ENCODE peak calls at places on chromosomes 2 and 18, in six cellular contexts. X, D, K, A, V and M are unnamed samples.

GRCh38 chr2:190646780-190647626 is 1.9 kb upstream of the NAB1 start:
- DNase-seq in X (no peak), D (no peak), K (no peak), A (no peak), V (no peak), M (no peak)

GRCh38 chr2:177724398-177725287 is 332.1 kb downstream of the AGPS start:
- DNase-seq in X (peak), D (peak), K (peak), A (no peak), V (peak), M (peak)

GRCh38 chr2:186697536-186697935 is 3.7 kb downstream of the FAM171B start:
- DNase-seq in X (no peak), D (no peak), K (no peak), A (no peak), V (no peak), M (no peak)

GRCh38 chr2:105307962-105308361 is 21.6 kb downstream of the TGFBRAP1 start:
- DNase-seq in X (no peak), D (no peak), K (no peak), A (no peak), V (no peak), M (no peak)

GRCh38 chr2:42216712-42217111 is 47.6 kb downstream of the EML4 start:
- DNase-seq in X (no peak), D (no peak), K (no peak), A (no peak), V (no peak), M (no peak)

GRCh38 chr2:69271831-69272257 is 115.2 kb downstream of the GFPT1 start:
- DNase-seq in X (no peak), D (no peak), K (no peak), A (no peak), V (no peak), M (no peak)

GRCh38 chr2:193824474-193824873 is 1629.7 kb upstream of the TMEFF2 start:
- DNase-seq in X (no peak), D (no peak), K (no peak), A (no peak), V (no peak), M (no peak)

GRCh38 chr2:241833101-241833937 is 24.3 kb downstream of the NEU4 start:
- DNase-seq in X (peak), D (no peak), K (no peak), A (no peak), V (no peak), M (no peak)

GRCh38 chr2:209472386-209472832 is 48.6 kb downstream of the MAP2 start:
- DNase-seq in X (no peak), D (no peak), K (no peak), A (no peak), V (no peak), M (no peak)

DNA sequence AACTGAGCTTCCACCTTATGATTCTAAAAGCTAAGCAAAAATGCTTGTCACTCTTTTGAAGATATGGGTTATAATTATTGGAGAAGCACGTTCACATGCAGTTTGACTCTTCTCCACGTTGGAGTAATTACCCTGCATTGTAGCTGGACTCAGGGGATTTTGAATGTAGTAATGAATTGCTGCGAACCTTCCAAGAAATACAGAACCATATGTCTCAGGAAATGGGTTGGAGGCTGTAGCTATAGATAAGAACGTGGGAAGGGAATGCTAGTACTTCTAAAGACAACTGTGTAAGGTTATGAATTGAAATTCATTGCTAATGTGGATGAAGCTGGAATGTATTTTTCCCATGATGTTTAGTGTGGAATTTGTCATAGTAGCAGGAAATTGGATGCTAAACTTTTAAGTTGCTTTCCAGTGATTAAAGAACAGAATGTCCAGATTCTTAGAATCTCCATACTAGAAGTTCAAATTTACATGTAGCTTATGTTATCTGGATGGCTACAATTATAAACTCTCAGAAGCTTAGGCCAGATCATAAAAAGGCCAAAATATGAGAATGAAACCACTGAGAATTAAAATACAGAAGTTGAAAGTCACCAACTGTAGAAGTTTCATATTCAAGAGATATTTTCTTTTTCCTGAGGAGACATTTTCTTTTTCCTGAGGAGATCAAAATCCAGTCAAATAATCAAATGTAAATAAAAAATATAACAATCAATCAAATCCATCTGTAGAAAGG is 27.3 kb upstream of the SPOPL start:
- DNase-seq in X (peak), D (no peak), K (no peak), A (no peak), V (no peak), M (no peak)
- TF ChIP-seq POLR2A in X (no peak), D (no peak), K (no peak), A (no peak), V (no peak), M (no peak)

GRCh38 chr18:45636110-45636509 is 20.8 kb downstream of the SLC14A2 start:
- DNase-seq in X (no peak), D (no peak), K (no peak), A (no peak), V (no peak), M (no peak)

GRCh38 chr18:45639424-45639823 is 24.1 kb downstream of the SLC14A2 start:
- DNase-seq in X (no peak), D (no peak), K (no peak), A (no peak), V (no peak), M (no peak)

GRCh38 chr18:45638544-45638943 is 23.3 kb downstream of the SLC14A2 start:
- DNase-seq in X (no peak), D (no peak), K (no peak), A (no peak), V (no peak), M (no peak)

GRCh38 chr18:45634454-45634853 is 19.2 kb downstream of the SLC14A2 start:
- DNase-seq in X (no peak), D (no peak), K (no peak), A (no peak), V (no peak), M (no peak)

GRCh38 chr18:45637546-45638327 is 22.5 kb downstream of the SLC14A2 start:
- DNase-seq in X (no peak), D (no peak), K (no peak), A (no peak), V (no peak), M (no peak)
- TF ChIP-seq TAF1 in X (no peak), D (no peak), K (no peak), A (no peak), V (no peak), M (no peak)

GRCh38 chr18:7945882-7946281 is 378.8 kb downstream of the PTPRM start:
- DNase-seq in X (no peak), D (no peak), K (peak), A (no peak), V (no peak), M (no peak)
- TF ChIP-seq POLR2AphosphoS5 in X (no peak), D (no peak), K (no peak), A (no peak), V (no peak), M (no peak)

GRCh38 chr2:135744761-135745314 is 3.2 kb downstream of the UBXN4 start:
- DNase-seq in X (peak), D (no peak), K (peak), A (no peak), V (no peak), M (peak)

GRCh38 chr2:135742307-135742838 is 718 bp downstream of the UBXN4 start:
- DNase-seq in X (peak), D (peak), K (peak), A (no peak), V (no peak), M (peak)

GRCh38 chr2:135741043-135741394 is 636 bp upstream of the UBXN4 start:
- DNase-seq in X (no peak), D (no peak), K (no peak), A (no peak), V (no peak), M (no peak)

GRCh38 chr2:135743860-135744259 is 2.2 kb downstream of the UBXN4 start:
- DNase-seq in X (no peak), D (no peak), K (peak), A (no peak), V (no peak), M (no peak)

DNA sequence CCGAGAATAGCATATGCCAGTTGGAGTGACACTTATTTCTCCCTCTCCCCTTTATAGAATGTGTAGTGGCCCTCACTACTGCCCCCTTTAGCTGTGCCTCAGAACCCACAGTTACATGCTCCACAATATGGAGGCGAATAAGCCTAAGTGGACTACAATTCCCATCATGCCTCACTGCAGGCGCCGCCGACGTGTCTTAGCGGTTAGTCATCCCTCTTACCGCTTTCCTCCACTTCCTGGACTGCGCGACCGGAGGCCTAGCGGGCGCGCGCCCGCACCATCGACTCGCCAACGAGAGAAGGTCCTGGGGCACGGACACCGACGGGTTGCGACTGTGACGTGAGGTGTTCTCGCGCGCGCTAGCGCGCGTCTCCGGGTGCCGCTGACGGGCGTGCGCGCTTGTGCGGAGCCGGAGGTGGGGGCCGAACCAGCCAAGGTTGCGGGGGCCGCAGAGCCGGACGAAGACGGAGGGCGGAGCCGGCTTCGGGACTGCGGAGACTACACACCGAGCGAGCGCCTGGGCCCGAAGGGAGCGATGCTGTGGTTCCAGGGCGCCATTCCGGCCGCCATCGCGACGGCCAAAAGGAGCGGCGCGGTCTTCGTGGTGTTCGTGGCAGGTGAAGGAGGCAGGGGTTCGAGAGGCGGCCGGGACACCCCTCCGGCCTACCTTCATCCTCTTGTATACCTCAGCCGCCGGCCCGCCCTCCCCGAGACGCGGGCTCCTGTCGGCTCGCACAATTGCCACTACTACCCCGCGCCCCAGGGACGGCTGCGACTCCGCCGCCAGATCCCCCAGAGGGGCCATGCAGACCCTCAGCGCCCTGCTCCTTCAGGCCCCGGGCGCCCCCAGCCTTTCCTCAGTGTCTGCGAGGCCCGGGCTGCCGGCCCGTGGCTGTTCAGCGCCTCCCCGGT is at the start of gene UBXN4:
- DNase-seq in X (peak), D (peak), K (peak), A (peak), V (peak), M (peak)
- TF ChIP-seq POLR2A in X (peak), D (peak), K (peak), A (peak), V (peak), M (peak)

GRCh38 chr18:9992300-9992987 is 78.6 kb downstream of the VAPA start:
- DNase-seq in X (no peak), D (no peak), K (no peak), A (no peak), V (no peak), M (no peak)
- TF ChIP-seq TAF1 in X (no peak), D (no peak), K (no peak), A (no peak), V (no peak), M (no peak)

DNA sequence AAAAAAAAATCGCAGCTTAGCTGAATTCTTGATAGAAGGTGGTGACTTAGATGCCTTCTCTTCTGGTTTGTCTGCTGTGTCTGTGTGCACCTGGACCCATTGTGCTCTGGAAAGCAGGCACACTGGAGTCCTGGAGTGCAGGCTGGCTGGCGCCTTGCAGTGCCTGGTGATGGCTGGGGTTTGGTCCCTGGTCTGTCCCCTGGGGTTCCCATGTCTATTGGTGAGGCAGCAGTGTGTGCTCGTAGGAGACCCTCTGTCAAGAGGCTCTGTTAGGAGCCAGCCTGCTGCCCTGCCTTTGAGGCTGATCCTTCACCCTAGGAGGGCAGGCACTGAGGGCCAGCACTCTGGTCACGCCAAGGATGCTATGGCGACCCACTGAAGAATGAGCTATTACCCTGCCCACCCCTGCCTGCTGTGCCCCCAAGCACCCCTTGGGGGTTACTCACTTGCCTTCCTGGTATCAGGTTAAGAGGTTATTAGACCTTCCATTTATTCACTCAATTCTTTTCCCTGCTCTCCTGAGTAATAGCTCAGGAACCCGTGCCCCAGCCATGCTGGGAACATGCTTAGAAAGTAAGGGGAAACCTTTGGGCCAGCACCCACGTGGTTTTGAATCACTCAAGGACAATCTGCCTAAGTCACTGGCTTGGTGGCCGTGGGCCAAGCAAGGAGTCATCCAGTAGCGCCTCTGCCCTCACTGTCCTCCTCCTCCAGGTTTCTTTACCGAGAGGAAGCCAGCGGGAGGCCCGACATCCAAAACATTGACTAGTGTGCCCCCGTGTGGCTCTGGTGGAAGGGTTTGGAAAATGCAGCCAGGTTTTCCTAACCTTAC is 284.5 kb downstream of the PRKCE start:
- DNase-seq in X (peak), D (peak), K (peak), A (no peak), V (no peak), M (peak)
- TF ChIP-seq POLR2AphosphoS5 in X (no peak), D (no peak), K (no peak), A (no peak), V (no peak), M (no peak)

DNA sequence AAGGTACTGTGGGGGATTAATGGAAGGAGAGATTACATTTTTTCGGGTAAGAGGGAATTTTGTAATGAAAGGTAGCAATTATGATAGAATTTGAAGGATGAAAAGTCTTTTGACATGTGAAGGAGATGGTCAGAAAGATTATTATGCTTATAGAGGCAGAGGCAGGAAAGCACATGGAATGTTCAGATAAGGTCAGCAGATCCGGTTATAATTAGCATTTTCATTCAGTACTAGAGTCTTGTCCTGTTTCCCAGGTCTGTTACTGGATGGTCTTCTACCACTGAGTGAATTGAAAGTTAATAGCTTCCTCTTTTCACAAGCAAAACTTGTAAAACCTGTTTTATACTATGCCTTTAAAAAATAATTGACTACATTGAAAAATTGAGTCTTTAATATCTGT is 116.9 kb downstream of the PHLPP1 start:
- DNase-seq in X (no peak), D (no peak), K (no peak), A (no peak), V (no peak), M (no peak)
- TF ChIP-seq POLR2A in X (no peak), D (no peak), K (no peak), A (no peak), V (no peak), M (no peak)

GRCh38 chr2:212034841-212035585 is 503.6 kb downstream of the ERBB4 start:
- DNase-seq in X (no peak), D (no peak), K (no peak), A (no peak), V (no peak), M (no peak)

GRCh38 chr2:212033888-212034287 is 504.7 kb downstream of the ERBB4 start:
- DNase-seq in X (no peak), D (no peak), K (no peak), A (no peak), V (no peak), M (no peak)

GRCh38 chr2:212030709-212031108 is 507.9 kb downstream of the ERBB4 start:
- DNase-seq in X (no peak), D (no peak), K (no peak), A (no peak), V (no peak), M (no peak)

GRCh38 chr2:212032536-212033219 is 505.9 kb downstream of the ERBB4 start:
- DNase-seq in X (no peak), D (no peak), K (no peak), A (no peak), V (no peak), M (no peak)

GRCh38 chr2:212032032-212032431 is 506.6 kb downstream of the ERBB4 start:
- DNase-seq in X (no peak), D (no peak), K (no peak), A (no peak), V (no peak), M (no peak)
- TF ChIP-seq TAF1 in X (no peak), D (no peak), K (no peak), A (no peak), V (no peak), M (no peak)